ENCODE peak calls at places on chromosomes 1 and 21, in seven cellular contexts. I is hepatocyte, T is HFFc6, D is fibroblast of pulmonary artery, R is uterus, H is nephron progenitor cell, L is CD14-positive monocyte. P is an unnamed sample.

GRCh38 chr1:205440476-205441317 is 15.1 kb downstream of the BLACAT1 start:
- DNase-seq in D (peak; percentile 74), R (peak; percentile 49), H (peak; percentile 45), I (peak; percentile 92), L (no peak), T (peak; percentile 4), P (no peak)

GRCh38 chr1:62175568-62176179 is 19.0 kb upstream of the L1TD1 start:
- DNase-seq in L (no peak), I (peak; percentile 73), T (peak; percentile 42), D (peak; percentile 62), H (peak; percentile 58), R (no peak), P (peak; percentile 25)

GRCh38 chr1:221667504-221667903 is 74.4 kb downstream of the DUSP10 start:
- DNase-seq in H (no peak), D (peak; percentile 86), T (peak; percentile 55), L (no peak), R (no peak), I (peak; percentile 45), P (no peak)

GRCh38 chr1:54462597-54463258 is 56.5 kb upstream of the SSBP3 start:
- DNase-seq in D (no peak), R (no peak), T (no peak), H (no peak), I (no peak), L (no peak), P (no peak)

GRCh38 chr1:154198756-154199562 is 7.1 kb upstream of the TPM3 start:
- DNase-seq in D (peak; percentile 81), T (peak; percentile 57), I (peak; percentile 76), L (no peak), H (peak; percentile 31), R (no peak), P (no peak)

GRCh38 chr21:29470397-29470796 is 171.7 kb downstream of the BACH1 start:
- DNase-seq in H (no peak), T (no peak), L (no peak), R (no peak), I (no peak), D (no peak), P (no peak)

GRCh38 chr1:27166351-27166802 is 11.5 kb upstream of the SLC9A1 start:
- DNase-seq in D (no peak), I (no peak), T (peak; percentile 65), L (no peak), R (no peak), H (no peak), P (no peak)

GRCh38 chr21:37751268-37751975 is 164.8 kb downstream of the KCNJ6 start:
- DNase-seq in I (peak; percentile 58), T (no peak), L (no peak), R (no peak), H (no peak), D (peak; percentile 48), P (no peak)

GRCh38 chr1:27594542-27595510 is 9.1 kb downstream of the AHDC1 start:
- DNase-seq in T (peak; percentile 70), R (peak; percentile 24), I (no peak), L (no peak), H (no peak), D (no peak), P (no peak)

GRCh38 chr1:226983247-226983997 is 43.3 kb downstream of the COQ8A start:
- DNase-seq in D (no peak), L (peak; percentile 40), T (no peak), H (no peak), R (no peak), I (no peak), P (no peak)

GRCh38 chr1:232599178-232600041 is 30.5 kb downstream of the SIPA1L2 start:
- DNase-seq in D (no peak), T (no peak), L (no peak), R (no peak), I (no peak), H (no peak), P (no peak)

GRCh38 chr1:156797212-156797871 is 19.3 kb downstream of the SH2D2A start:
- DNase-seq in D (peak; percentile 60), R (no peak), L (no peak), T (peak; percentile 35), I (peak; percentile 69), H (peak; percentile 55), P (peak; percentile 45)

GRCh38 chr1:41813755-41814694 is 104.7 kb downstream of the HIVEP3 start:
- DNase-seq in D (no peak), I (no peak), T (no peak), R (peak; percentile 24), H (no peak), L (no peak), P (no peak)

GRCh38 chr1:57421366-57421765 is 2.5 kb downstream of the DAB1 start:
- DNase-seq in I (no peak), L (no peak), D (no peak), R (no peak), H (no peak), T (no peak), P (no peak)

GRCh38 chr1:57423135-57424131 is at the start of gene DAB1:
- DNase-seq in H (peak; percentile 45), D (no peak), R (no peak), T (no peak), L (no peak), I (peak; percentile 64), P (no peak)

GRCh38 chr1:57422271-57423134 is 1.4 kb downstream of the DAB1 start:
- DNase-seq in D (peak; percentile 10), R (no peak), T (no peak), H (peak; percentile 66), I (peak; percentile 65), L (no peak), P (no peak)

GRCh38 chr1:57424231-57425027 is 569 bp upstream of the DAB1 start:
- DNase-seq in H (peak; percentile 71), R (no peak), I (peak; percentile 76), D (peak; percentile 19), L (no peak), T (peak; percentile 10), P (no peak)
- TF ChIP-seq CTCF in H (peak; percentile 66), R (no peak), I (peak; percentile 85), D (peak; percentile 49), L (no peak), T (peak; percentile 79), P (peak; percentile 84)

GRCh38 chr1:15282038-15282437 is 35.0 kb downstream of the FHAD1 start:
- DNase-seq in D (no peak), L (no peak), T (no peak), I (no peak), R (no peak), H (no peak), P (no peak)

GRCh38 chr1:15280416-15280815 is 33.4 kb downstream of the FHAD1 start:
- DNase-seq in I (no peak), H (no peak), D (no peak), R (no peak), L (no peak), T (no peak), P (no peak)

GRCh38 chr1:15282810-15283474 is 35.9 kb downstream of the FHAD1 start:
- DNase-seq in L (no peak), I (no peak), T (no peak), H (no peak), R (no peak), D (no peak), P (no peak)

GRCh38 chr1:15286452-15286851 is 39.4 kb downstream of the FHAD1 start:
- DNase-seq in R (no peak), H (no peak), D (no peak), I (no peak), T (no peak), L (no peak), P (no peak)

GRCh38 chr1:15283500-15283899 is 36.5 kb downstream of the FHAD1 start:
- DNase-seq in I (no peak), H (no peak), R (no peak), L (no peak), D (no peak), T (peak; percentile 21), P (no peak)
- TF ChIP-seq CTCF in I (no peak), H (no peak), R (no peak), L (no peak), D (peak; percentile 4), T (peak; percentile 33), P (no peak)

GRCh38 chr1:198864695-198865094 is 225.9 kb downstream of the PTPRC start:
- DNase-seq in I (no peak), H (no peak), T (no peak), L (no peak), R (no peak), D (no peak), P (no peak)
- TF ChIP-seq CTCF in I (no peak), H (no peak), T (no peak), L (no peak), R (no peak), D (no peak), P (no peak)

GRCh38 chr1:183882328-183883167 is 77.6 kb downstream of the RGL1 start:
- DNase-seq in D (peak; percentile 50), T (no peak), L (no peak), H (no peak), R (no peak), I (no peak), P (no peak)

GRCh38 chr1:183883629-183884028 is 78.7 kb downstream of the RGL1 start:
- DNase-seq in T (no peak), L (no peak), D (no peak), R (no peak), H (no peak), I (no peak), P (no peak)

GRCh38 chr1:183887826-183888819 is 83.2 kb downstream of the RGL1 start:
- DNase-seq in H (no peak), T (no peak), D (no peak), I (no peak), L (no peak), R (no peak), P (no peak)

GRCh38 chr1:183884512-183884911 is 79.6 kb downstream of the RGL1 start:
- DNase-seq in H (no peak), R (no peak), T (no peak), D (no peak), I (no peak), L (no peak), P (no peak)

GRCh38 chr1:183885142-183885735 is 80.3 kb downstream of the RGL1 start:
- DNase-seq in R (no peak), L (no peak), I (no peak), T (no peak), D (no peak), H (no peak), P (no peak)
- TF ChIP-seq CTCF in R (no peak), L (no peak), I (no peak), T (peak; percentile 12), D (no peak), H (no peak), P (no peak)

GRCh38 chr1:53172751-53173498 is 23.7 kb upstream of the CPT2 start:
- DNase-seq in L (no peak), H (no peak), T (peak; percentile 64), R (no peak), D (peak; percentile 54), I (no peak), P (no peak)
- TF ChIP-seq CTCF in L (no peak), H (no peak), T (peak; percentile 68), R (peak; percentile 9), D (peak; percentile 30), I (peak; percentile 22), P (peak; percentile 61)

DNA sequence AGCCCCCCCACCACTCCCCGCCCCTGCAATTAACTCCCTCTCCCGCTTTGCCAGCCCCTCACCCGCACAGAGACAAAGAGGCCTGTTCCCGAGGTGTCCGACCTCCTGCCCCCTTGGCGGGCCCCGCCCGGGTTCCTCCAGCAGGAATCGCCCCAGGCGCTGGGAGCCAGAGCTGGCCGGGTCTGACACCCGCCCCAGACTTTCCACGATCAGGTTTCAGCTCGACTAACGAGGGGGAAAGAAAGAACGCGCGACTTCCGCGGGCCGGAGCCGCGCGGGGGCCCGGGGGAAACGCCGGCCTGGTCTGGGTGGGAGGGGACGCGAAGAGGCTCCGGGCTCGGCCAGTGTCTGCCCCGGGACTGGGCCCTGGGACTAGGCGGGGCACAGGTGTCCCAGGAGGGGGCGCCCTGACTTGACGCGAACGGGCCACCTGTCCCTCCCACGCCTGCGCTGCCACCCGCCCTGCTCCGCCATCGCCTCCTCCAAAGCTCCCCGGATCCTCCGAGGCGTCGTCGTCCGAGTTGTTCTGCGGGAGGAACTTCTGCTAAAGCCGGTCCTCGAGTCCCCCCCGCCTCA is 36.3 kb upstream of the HHAT start:
- DNase-seq in D (peak; percentile 4), T (peak; percentile 54), I (peak; percentile 84), R (peak; percentile 51), L (no peak), H (peak; percentile 76), P (no peak)
- TF ChIP-seq CTCF in D (no peak), T (peak; percentile 72), I (peak; percentile 45), R (peak; percentile 31), L (no peak), H (peak; percentile 10), P (peak; percentile 43)

P was measured in Panc1.